ENCODE peak calls at places on chromosomes 5 and 9, in seven cellular contexts. E is HCT116, V is HepG2, L is H1, W is SK-N-SH, U is GM12878, D is K562. G is an unnamed sample.

GRCh38 chr9:93299418-93300174 is 115.7 kb downstream of the WNK2 start:
- DNase-seq in U (no peak), V (peak), W (peak), D (no peak), L (no peak), E (no peak), G (no peak)

GRCh38 chr5:83029912-83030311 is 47.3 kb downstream of the TMEM167A start:
- DNase-seq in D (peak), E (no peak), U (no peak), W (no peak), V (no peak), L (no peak), G (no peak)

GRCh38 chr5:6154216-6154615 is 224.1 kb downstream of the MED10 start:
- DNase-seq in U (no peak), W (no peak), L (no peak), V (no peak), E (no peak), D (no peak), G (no peak)

GRCh38 chr5:138975098-138975847 is 100.1 kb upstream of the LRRTM2 start:
- DNase-seq in U (no peak), E (no peak), V (no peak), D (peak), W (no peak), L (no peak), G (no peak)

GRCh38 chr9:133708770-133709611 is 29.2 kb downstream of the SARDH start:
- DNase-seq in D (no peak), U (peak), L (no peak), V (no peak), E (no peak), W (no peak), G (no peak)

GRCh38 chr9:127930298-127931091 is at the start of gene PIP5KL1:
- DNase-seq in D (peak), U (no peak), E (peak), L (peak), V (peak), W (peak), G (peak)

GRCh38 chr5:115296130-115296997 is at the start of gene CCDC112:
- DNase-seq in W (peak), L (peak), D (peak), V (peak), E (peak), U (peak), G (peak)

GRCh38 chr5:162214551-162214950 is 147.0 kb downstream of the GABRG2 start:
- DNase-seq in D (no peak), W (no peak), L (no peak), V (no peak), E (no peak), U (no peak), G (no peak)

GRCh38 chr9:4371108-4371507 is 71.2 kb upstream of the GLIS3 start:
- DNase-seq in D (no peak), V (no peak), L (no peak), W (no peak), U (no peak), E (no peak), G (no peak)

GRCh38 chr9:97568461-97569275 is 64.5 kb downstream of the TSTD2 start:
- DNase-seq in L (peak), E (no peak), U (no peak), V (no peak), D (no peak), W (no peak), G (no peak)

GRCh38 chr5:57598756-57599155 is 116.1 kb upstream of the ACTBL2 start:
- DNase-seq in L (no peak), V (no peak), U (no peak), E (peak), D (no peak), W (no peak), G (no peak)

GRCh38 chr9:5515261-5515650 is 4.9 kb downstream of the PDCD1LG2 start:
- DNase-seq in U (no peak), W (no peak), E (no peak), L (no peak), V (no peak), D (no peak), G (no peak)

GRCh38 chr9:5518937-5519319 is 8.6 kb downstream of the PDCD1LG2 start:
- DNase-seq in L (no peak), W (no peak), V (no peak), D (no peak), E (no peak), U (no peak), G (no peak)

GRCh38 chr9:5518061-5518936 is 8.0 kb downstream of the PDCD1LG2 start:
- DNase-seq in D (no peak), E (no peak), W (no peak), V (no peak), U (no peak), L (no peak), G (no peak)

GRCh38 chr9:5514608-5515260 is 4.4 kb downstream of the PDCD1LG2 start:
- DNase-seq in E (no peak), W (no peak), L (no peak), V (no peak), D (no peak), U (peak), G (no peak)

GRCh38 chr9:5516453-5517220 is 6.3 kb downstream of the PDCD1LG2 start:
- DNase-seq in U (no peak), L (no peak), D (no peak), W (no peak), V (no peak), E (no peak), G (no peak)
- TF ChIP-seq YY1 in U (peak), L (no peak), D (no peak), W (no peak), V (no peak), E (no peak), G (no peak)

GRCh38 chr5:170892201-170892600 is 30.4 kb downstream of the RANBP17 start:
- DNase-seq in D (no peak), V (no peak), W (no peak), L (no peak), E (no peak), U (no peak), G (no peak)

DNA sequence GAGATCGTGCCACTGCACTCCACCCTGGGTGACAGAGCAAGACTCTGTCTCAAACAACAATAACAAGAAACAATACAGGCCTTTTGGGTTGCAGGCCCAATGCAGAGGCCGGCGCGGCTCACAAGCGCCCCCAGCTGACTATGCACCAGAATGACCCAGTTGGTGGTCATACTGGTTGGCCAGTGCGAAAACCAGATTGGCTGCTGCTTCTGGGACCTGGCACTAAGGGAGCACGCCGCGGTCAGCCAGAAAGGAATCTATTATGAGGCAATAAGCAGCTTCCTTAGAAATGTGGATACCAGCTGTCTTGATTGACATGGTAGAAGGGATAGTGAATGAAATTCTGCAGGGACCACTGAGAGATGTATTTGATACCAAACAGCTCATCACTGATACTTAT is 35.0 kb downstream of the RANBP17 start:
- DNase-seq in D (no peak), E (no peak), V (no peak), U (no peak), W (peak), L (peak), G (peak)
- TF ChIP-seq YY1 in D (no peak), E (no peak), V (no peak), U (no peak), W (no peak), L (no peak), G (no peak)

DNA sequence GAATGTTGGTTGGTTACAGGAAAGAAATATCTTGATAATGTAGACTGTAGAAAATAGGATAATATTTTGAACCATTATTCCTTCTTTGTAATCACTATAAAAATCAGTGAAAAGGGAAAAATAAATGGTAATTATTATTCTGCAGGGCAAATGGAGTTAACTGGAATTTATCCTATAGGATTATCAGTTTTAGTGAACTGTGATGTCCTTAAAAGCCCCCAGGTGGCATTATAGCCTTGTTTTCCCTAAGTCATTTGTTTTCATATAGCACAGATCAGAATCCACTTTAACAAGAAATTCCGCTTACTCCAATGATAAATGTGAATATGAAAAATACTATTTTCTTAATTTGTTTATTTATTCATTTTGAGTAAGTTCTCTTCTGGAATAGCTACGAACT is 26.2 kb upstream of the WDR41 start:
- DNase-seq in V (peak), U (no peak), E (peak), W (peak), L (no peak), D (peak), G (peak)
- TF ChIP-seq YY1 in V (no peak), U (no peak), E (no peak), W (no peak), L (no peak), D (no peak), G (no peak)

GRCh38 chr5:55472642-55473041 is 62.1 kb downstream of the PLPP1 start:
- DNase-seq in V (no peak), L (no peak), E (no peak), U (no peak), D (no peak), W (no peak), G (no peak)
- TF ChIP-seq YY1 in V (no peak), L (no peak), E (no peak), U (no peak), D (no peak), W (no peak), G (no peak)